ENCODE peak calls at places on chromosome 17, in four cellular contexts. Z is lower lobe of right lung, V is lung, W is testis. Y is an unnamed sample.

GRCh38 chr17:76537288-76537577 is 276 bp downstream of the CYGB start:
- DNase-seq in W (peak; percentile 65), V (no peak), Z (no peak), Y (peak; percentile 60)

GRCh38 chr17:80789356-80789902 is 202.2 kb upstream of the CHMP6 start:
- DNase-seq in W (peak; percentile 33), Z (no peak), V (no peak), Y (peak; percentile 70)

GRCh38 chr17:34797724-34798123 is 163.5 kb downstream of the CCT6B start:
- DNase-seq in W (peak; percentile 42), Z (no peak), V (no peak), Y (no peak)

GRCh38 chr17:75406222-75406615 is 741 bp upstream of the GRB2 start:
- DNase-seq in Z (no peak), V (no peak), W (no peak), Y (no peak)

GRCh38 chr17:34314279-34314678 is 5.0 kb upstream of the CCL8 start:
- DNase-seq in V (no peak), W (no peak), Z (no peak), Y (peak; percentile 56)

GRCh38 chr17:55263565-55264272 is 1.0 kb upstream of the HLF start:
- DNase-seq in Z (no peak), W (no peak), V (no peak), Y (no peak)

GRCh38 chr17:51857052-51857593 is 301.4 kb downstream of the CA10 start:
- DNase-seq in Z (no peak), W (no peak), V (no peak), Y (no peak)

GRCh38 chr17:16211601-16212000 is 3.7 kb downstream of the NCOR1 start:
- DNase-seq in V (no peak), Z (no peak), W (no peak), Y (no peak)

GRCh38 chr17:73585583-73585982 is 58.7 kb downstream of the SDK2 start:
- DNase-seq in V (no peak), W (no peak), Z (no peak), Y (no peak)

GRCh38 chr17:13597723-13598347 is 3.9 kb downstream of the HS3ST3A1 start:
- DNase-seq in V (no peak), W (peak; percentile 65), Z (no peak), Y (no peak)

GRCh38 chr17:69336996-69337395 is 10.1 kb upstream of the ABCA5 start:
- DNase-seq in V (no peak), Z (no peak), W (no peak), Y (no peak)

GRCh38 chr17:46136820-46137219 is 56.4 kb downstream of the KANSL1 start:
- DNase-seq in V (no peak), W (no peak), Z (no peak), Y (no peak)

GRCh38 chr17:46138470-46138869 is 54.8 kb downstream of the KANSL1 start:
- DNase-seq in Z (no peak), W (no peak), V (no peak), Y (no peak)

GRCh38 chr17:46139365-46140210 is 53.6 kb downstream of the KANSL1 start:
- DNase-seq in W (no peak), Z (no peak), V (no peak), Y (no peak)

GRCh38 chr17:46135879-46136562 is 57.2 kb downstream of the KANSL1 start:
- DNase-seq in V (no peak), Z (no peak), W (no peak), Y (no peak)

DNA sequence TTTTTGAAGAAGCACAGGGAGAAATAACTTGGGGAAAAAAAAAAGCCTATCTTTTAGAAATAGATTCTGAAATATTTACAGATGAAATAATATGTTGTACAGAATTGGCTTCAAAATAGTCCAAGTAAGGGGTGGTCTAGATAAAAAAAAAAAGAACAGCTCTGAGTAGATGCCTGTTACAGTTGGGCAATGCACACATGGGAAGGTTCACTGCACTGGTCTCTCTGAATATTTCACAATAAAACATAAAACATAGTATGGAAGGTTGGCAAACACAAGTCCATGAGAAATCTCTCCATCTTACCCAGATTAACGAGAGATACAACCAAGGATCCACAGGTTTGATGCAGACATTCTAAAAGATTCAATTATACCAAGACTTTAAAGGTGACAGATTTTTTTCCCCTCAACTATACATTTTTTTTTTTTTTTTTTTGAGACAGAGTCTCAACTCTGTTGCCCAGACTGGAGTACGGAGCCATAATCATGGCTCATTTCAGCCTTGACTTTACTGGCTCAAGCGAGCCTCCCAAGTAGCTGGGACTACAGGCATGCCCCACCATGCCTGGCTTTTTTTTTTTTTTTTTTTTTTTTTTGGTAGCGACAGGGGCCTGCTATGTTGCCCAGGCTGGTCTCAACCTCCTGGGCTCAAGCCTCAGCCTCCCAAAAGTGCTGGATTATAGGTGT is 58.0 kb downstream of the KANSL1 start:
- DNase-seq in Z (no peak), W (no peak), V (no peak), Y (no peak)
- TF ChIP-seq CTCF in Z (no peak), W (no peak), V (no peak), Y (no peak)

GRCh38 chr17:50026046-50026675 is 29.7 kb upstream of the ITGA3 start:
- DNase-seq in Z (no peak), W (no peak), V (peak; percentile 23), Y (no peak)

GRCh38 chr17:50028207-50029120 is 27.4 kb upstream of the ITGA3 start:
- DNase-seq in V (peak; percentile 43), Z (peak; percentile 63), W (no peak), Y (no peak)

GRCh38 chr17:50027639-50028206 is 28.2 kb upstream of the ITGA3 start:
- DNase-seq in W (no peak), Z (peak; percentile 76), V (peak; percentile 68), Y (peak; percentile 76)

GRCh38 chr17:50029185-50029584 is 26.7 kb upstream of the ITGA3 start:
- DNase-seq in V (peak; percentile 24), W (no peak), Z (no peak), Y (no peak)

GRCh38 chr17:50026901-50027638 is 28.8 kb upstream of the ITGA3 start:
- DNase-seq in Z (peak; percentile 85), V (peak; percentile 85), W (peak; percentile 90), Y (peak; percentile 90)
- H3K4me3 ChIP-seq in Z (peak overlapping the region; percentile 50), V (no peak overlapping the region), W (no peak overlapping the region), Y (no peak overlapping the region)

GRCh38 chr17:64213995-64214507 is 49.0 kb downstream of the TEX2 start:
- DNase-seq in W (no peak), V (no peak), Z (no peak), Y (no peak)
- TF ChIP-seq CTCF in W (no peak), V (no peak), Z (no peak), Y (no peak)

DNA sequence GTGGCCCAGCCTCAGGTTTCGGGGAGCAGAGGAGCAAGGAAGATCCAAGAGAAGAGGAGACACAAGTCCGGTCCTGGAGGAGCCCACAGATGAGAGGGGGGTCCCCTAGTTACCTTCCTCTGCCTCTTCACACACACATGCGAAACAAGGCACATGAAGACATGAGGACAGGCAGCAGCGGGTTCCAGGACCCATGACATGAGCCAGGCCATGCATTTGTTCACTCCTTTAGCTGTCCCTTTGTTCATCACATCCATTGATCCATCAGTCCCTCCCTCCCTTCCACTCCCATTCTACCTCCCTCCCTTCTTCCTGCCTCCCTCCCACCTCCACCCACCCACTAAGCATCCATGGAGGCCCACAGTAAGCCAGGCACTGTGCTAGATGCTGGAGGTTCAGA is 9.4 kb downstream of the PPY start:
- DNase-seq in W (no peak), Z (no peak), V (no peak), Y (no peak)
- H3K4me3 ChIP-seq in W (no peak overlapping the region), Z (no peak overlapping the region), V (no peak overlapping the region), Y (no peak overlapping the region)

Y was measured in uterus.